ENCODE peak calls at places on chromosomes 1 and 21, in nine cellular contexts. G, C, Z, A, O, M, Y, V and W are unnamed samples. For H3K36me3, the result is how much of the 10 kb centered on the place peaks cover.

GRCh38 chr1:9768983-9769382 is 54.8 kb downstream of the CLSTN1 start:
- DNase-seq in G (no peak), C (no peak), Z (no peak), A (no peak), O (no peak), M (peak), Y (no peak), V (no peak), W (no peak)

GRCh38 chr1:6157528-6158174 is 22.5 kb downstream of the CHD5 start:
- DNase-seq in G (no peak), C (no peak), Z (no peak), A (no peak), O (peak), M (no peak), Y (no peak), V (no peak), W (no peak)

GRCh38 chr1:64894438-64895196 is 71.7 kb downstream of the JAK1 start:
- DNase-seq in G (no peak), C (no peak), Z (peak), A (no peak), O (no peak), M (no peak), Y (no peak), V (no peak), W (no peak)

GRCh38 chr1:65512967-65513777 is 92.7 kb downstream of the LEPR start:
- DNase-seq in G (no peak), C (no peak), Z (no peak), A (no peak), O (no peak), M (no peak), Y (no peak), V (no peak), W (no peak)

GRCh38 chr1:99749948-99750347 is 16.5 kb downstream of the FRRS1 start:
- DNase-seq in G (no peak), C (no peak), Z (no peak), A (no peak), O (no peak), M (no peak), Y (no peak), V (no peak), W (no peak)

GRCh38 chr1:109385417-109385816 is 12.3 kb downstream of the SORT1 start:
- DNase-seq in G (no peak), C (peak), Z (peak), A (peak), O (no peak), M (no peak), Y (peak), V (peak), W (no peak)

GRCh38 chr1:180560868-180561600 is 2.3 kb downstream of the OVAAL start:
- DNase-seq in G (no peak), C (no peak), Z (no peak), A (no peak), O (no peak), M (no peak), Y (no peak), V (no peak), W (no peak)

GRCh38 chr1:43305461-43305860 is 4.7 kb downstream of the TIE1 start:
- DNase-seq in G (no peak), C (no peak), Z (no peak), A (no peak), O (no peak), M (peak), Y (no peak), V (peak), W (no peak)

GRCh38 chr1:167790117-167790516 is 68.3 kb downstream of the MPZL1 start:
- DNase-seq in G (no peak), C (peak), Z (no peak), A (no peak), O (no peak), M (no peak), Y (no peak), V (no peak), W (no peak)

GRCh38 chr1:3313579-3313955 is 140.9 kb upstream of the ARHGEF16 start:
- DNase-seq in G (no peak), C (peak), Z (peak), A (peak), O (peak), M (no peak), Y (peak), V (peak), W (no peak)

GRCh38 chr21:44054710-44055109 is 42.6 kb downstream of the TRAPPC10 start:
- DNase-seq in G (no peak), C (no peak), Z (no peak), A (no peak), O (no peak), M (no peak), Y (no peak), V (peak), W (no peak)

GRCh38 chr1:119715542-119715941 is 3.8 kb downstream of the PHGDH start:
- DNase-seq in G (no peak), C (no peak), Z (peak), A (peak), O (peak), M (no peak), Y (no peak), V (no peak), W (no peak)

GRCh38 chr1:48005254-48006162 is 8.3 kb upstream of the TRABD2B start:
- DNase-seq in G (no peak), C (no peak), Z (no peak), A (no peak), O (peak), M (no peak), Y (no peak), V (no peak), W (no peak)

GRCh38 chr1:34407140-34407539 is 230.4 kb downstream of the C1orf94 start:
- DNase-seq in G (no peak), C (no peak), Z (no peak), A (no peak), O (peak), M (no peak), Y (no peak), V (no peak), W (no peak)

GRCh38 chr1:10787274-10787673 is 9.2 kb downstream of the CASZ1 start:
- DNase-seq in G (no peak), C (no peak), Z (no peak), A (no peak), O (no peak), M (no peak), Y (no peak), V (no peak), W (no peak)

GRCh38 chr1:199585392-199585791 is 442.1 kb upstream of the NR5A2 start:
- DNase-seq in G (no peak), C (no peak), Z (no peak), A (no peak), O (no peak), M (no peak), Y (no peak), V (no peak), W (no peak)

GRCh38 chr1:158112994-158113758 is 67.5 kb upstream of the CD1D start:
- DNase-seq in G (no peak), C (no peak), Z (peak), A (no peak), O (peak), M (peak), Y (no peak), V (no peak), W (peak)

GRCh38 chr1:87584603-87585002 is 255.9 kb downstream of the LMO4 start:
- DNase-seq in G (no peak), C (no peak), Z (no peak), A (no peak), O (no peak), M (no peak), Y (no peak), V (no peak), W (no peak)

GRCh38 chr1:5509664-5510452 is 482.4 kb downstream of the NPHP4 start:
- DNase-seq in G (no peak), C (no peak), Z (peak), A (peak), O (peak), M (peak), Y (peak), V (peak), W (peak)

GRCh38 chr1:72197786-72198185 is 84.6 kb downstream of the NEGR1 start:
- DNase-seq in G (no peak), C (no peak), Z (no peak), A (no peak), O (no peak), M (no peak), Y (no peak), V (no peak), W (no peak)

GRCh38 chr1:81433676-81434075 is 367.1 kb upstream of the ADGRL2 start:
- DNase-seq in G (no peak), C (no peak), Z (no peak), A (no peak), O (no peak), M (no peak), Y (no peak), V (no peak), W (no peak)

GRCh38 chr1:5989286-5989605 is 3.0 kb downstream of the NPHP4 start:
- DNase-seq in G (no peak), C (no peak), Z (no peak), A (no peak), O (no peak), M (no peak), Y (no peak), V (no peak), W (no peak)

GRCh38 chr1:187079330-187079729 is 250.6 kb downstream of the PLA2G4A start:
- DNase-seq in G (no peak), C (no peak), Z (no peak), A (no peak), O (no peak), M (no peak), Y (no peak), V (no peak), W (no peak)

GRCh38 chr1:176466514-176466913 is 3.5 kb downstream of the PAPPA2 start:
- DNase-seq in G (no peak), C (no peak), Z (no peak), A (no peak), O (peak), M (no peak), Y (no peak), V (no peak), W (no peak)

GRCh38 chr1:154420172-154420571 is 15.0 kb downstream of the IL6R start:
- DNase-seq in G (no peak), C (peak), Z (peak), A (peak), O (peak), M (peak), Y (peak), V (peak), W (no peak)

GRCh38 chr1:211654838-211655787 is 20.3 kb downstream of the NEK2 start:
- DNase-seq in G (peak), C (peak), Z (peak), A (peak), O (peak), M (peak), Y (peak), V (peak), W (peak)

GRCh38 chr1:44924835-44925464 is 61.4 kb downstream of the EIF2B3 start:
- DNase-seq in G (no peak), C (no peak), Z (no peak), A (no peak), O (no peak), M (no peak), Y (no peak), V (no peak), W (no peak)

GRCh38 chr1:63861055-63861691 is 87.4 kb downstream of the ROR1 start:
- DNase-seq in G (no peak), C (peak), Z (no peak), A (no peak), O (no peak), M (no peak), Y (no peak), V (no peak), W (no peak)

GRCh38 chr1:63864224-63864623 is 90.4 kb downstream of the ROR1 start:
- DNase-seq in G (no peak), C (no peak), Z (peak), A (no peak), O (no peak), M (no peak), Y (no peak), V (no peak), W (no peak)

GRCh38 chr1:63866085-63866484 is 92.3 kb downstream of the ROR1 start:
- DNase-seq in G (no peak), C (no peak), Z (no peak), A (no peak), O (no peak), M (no peak), Y (no peak), V (no peak), W (no peak)

GRCh38 chr1:63865561-63865960 is 91.7 kb downstream of the ROR1 start:
- DNase-seq in G (no peak), C (no peak), Z (no peak), A (no peak), O (no peak), M (no peak), Y (no peak), V (no peak), W (no peak)

DNA sequence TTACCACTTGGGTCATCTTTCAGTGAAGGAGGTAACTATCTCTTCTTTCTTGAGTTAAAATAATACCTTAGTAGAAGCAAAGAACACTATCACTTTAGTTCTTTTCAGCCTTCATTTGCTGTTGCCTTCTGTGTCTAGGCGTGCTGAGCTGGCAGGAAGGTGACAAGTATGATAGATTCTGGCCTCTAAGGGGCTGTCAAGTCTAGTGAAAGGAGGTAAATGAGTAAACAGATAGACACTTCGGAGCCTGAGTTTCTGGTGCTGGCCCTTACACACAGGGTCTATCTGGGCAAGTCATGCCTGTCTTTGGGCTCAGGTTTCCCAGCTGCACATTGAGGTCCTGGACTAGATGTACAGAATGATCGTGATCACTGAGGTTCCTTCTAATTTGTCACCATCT is 89.3 kb downstream of the ROR1 start:
- DNase-seq in G (no peak), C (no peak), Z (no peak), A (no peak), O (no peak), M (no peak), Y (no peak), V (no peak), W (no peak)
- H3K27ac ChIP-seq in G (no peak), C (no peak), Z (peak), A (no peak), O (no peak), M (no peak), Y (no peak), V (no peak), W (no peak)

GRCh38 chr1:232413674-232414073 is 216.3 kb downstream of the SIPA1L2 start:
- DNase-seq in G (no peak), C (no peak), Z (no peak), A (no peak), O (no peak), M (no peak), Y (no peak), V (no peak), W (no peak)

GRCh38 chr1:232417849-232418248 is 212.1 kb downstream of the SIPA1L2 start:
- DNase-seq in G (no peak), C (no peak), Z (no peak), A (no peak), O (no peak), M (no peak), Y (no peak), V (no peak), W (no peak)

GRCh38 chr1:232416026-232416568 is 213.8 kb downstream of the SIPA1L2 start:
- DNase-seq in G (no peak), C (no peak), Z (no peak), A (no peak), O (no peak), M (no peak), Y (no peak), V (no peak), W (no peak)

GRCh38 chr1:232409584-232409983 is 220.3 kb downstream of the SIPA1L2 start:
- DNase-seq in G (no peak), C (no peak), Z (no peak), A (no peak), O (no peak), M (no peak), Y (no peak), V (no peak), W (no peak)

GRCh38 chr1:232414100-232414499 is 215.8 kb downstream of the SIPA1L2 start:
- DNase-seq in G (no peak), C (no peak), Z (no peak), A (no peak), O (no peak), M (no peak), Y (no peak), V (no peak), W (no peak)
- H3K36me3 ChIP-seq in G (under half), C (under half), Z (under half), A (under half), O (half or more), M (under half), Y (under half), V (under half), W (under half)

GRCh38 chr1:17230671-17231310 is 18.1 kb upstream of the PADI3 start:
- DNase-seq in G (no peak), C (no peak), Z (no peak), A (no peak), O (no peak), M (no peak), Y (no peak), V (no peak), W (no peak)

GRCh38 chr1:17228619-17229018 is 20.3 kb upstream of the PADI3 start:
- DNase-seq in G (no peak), C (no peak), Z (no peak), A (no peak), O (no peak), M (no peak), Y (no peak), V (no peak), W (no peak)

GRCh38 chr1:17230106-17230505 is 18.8 kb upstream of the PADI3 start:
- DNase-seq in G (no peak), C (no peak), Z (no peak), A (no peak), O (no peak), M (no peak), Y (no peak), V (no peak), W (no peak)

GRCh38 chr1:17227358-17227915 is 21.5 kb upstream of the PADI3 start:
- DNase-seq in G (no peak), C (no peak), Z (no peak), A (no peak), O (no peak), M (no peak), Y (no peak), V (no peak), W (no peak)

GRCh38 chr1:17229379-17229778 is 19.5 kb upstream of the PADI3 start:
- DNase-seq in G (no peak), C (no peak), Z (no peak), A (no peak), O (no peak), M (no peak), Y (no peak), V (no peak), W (no peak)
- H3K27ac ChIP-seq in G (peak), C (no peak), Z (no peak), A (no peak), O (no peak), M (no peak), Y (no peak), V (no peak), W (no peak)

GRCh38 chr1:35915693-35916092 is 15.2 kb upstream of the AGO3 start:
- DNase-seq in G (no peak), C (no peak), Z (no peak), A (no peak), O (no peak), M (no peak), Y (no peak), V (no peak), W (no peak)
- H3K36me3 ChIP-seq in G (under half), C (under half), Z (under half), A (under half), O (half or more), M (half or more), Y (half or more), V (half or more), W (half or more)